ENCODE peak calls at places on chromosomes 4 and X, in seven cellular contexts. O, U, Y, H, L, X and V are unnamed samples.

GRCh38 chr4:121462660-121463261 is 81.9 kb upstream of the QRFPR start:
- DNase-seq in O (peak), Y (peak), H (peak), X (peak), U (peak), L (peak), V (peak)

GRCh38 chrX:80799616-80800015 is 10.1 kb downstream of the BRWD3 start:
- DNase-seq in U (peak), X (no peak), Y (no peak), H (no peak), L (no peak), O (no peak), V (no peak)

GRCh38 chr4:104815593-104816156 is 321.0 kb upstream of the CXXC4 start:
- DNase-seq in H (no peak), Y (peak), O (peak), L (no peak), U (peak), X (no peak), V (no peak)

GRCh38 chrX:87078231-87078630 is 439.4 kb upstream of the KLHL4 start:
- DNase-seq in Y (no peak), U (no peak), X (no peak), H (no peak), L (no peak), O (no peak), V (no peak)

GRCh38 chrX:28787206-28787605 is 200.0 kb downstream of the IL1RAPL1 start:
- DNase-seq in O (peak), X (peak), U (no peak), H (peak), Y (peak), L (peak), V (peak)

GRCh38 chrX:151543706-151544105 is 19.8 kb upstream of the PASD1 start:
- DNase-seq in Y (peak), H (no peak), X (no peak), O (peak), U (no peak), L (no peak), V (peak)

GRCh38 chr4:76301068-76301774 is 5.3 kb upstream of the STBD1 start:
- DNase-seq in H (peak), L (peak), Y (peak), X (peak), U (no peak), O (peak), V (peak)

GRCh38 chr4:84529169-84529751 is 30.2 kb upstream of the NKX6-1 start:
- DNase-seq in H (peak), X (peak), Y (peak), U (peak), O (peak), L (peak), V (peak)

GRCh38 chrX:24025741-24026402 is 1.1 kb downstream of the KLHL15 start:
- DNase-seq in H (peak), L (peak), O (peak), U (no peak), Y (peak), X (no peak), V (peak)

GRCh38 chr4:62014982-62015739 is 815.0 kb downstream of the ADGRL3 start:
- DNase-seq in X (no peak), U (no peak), O (no peak), H (no peak), L (peak), Y (peak), V (peak)

GRCh38 chrX:111470681-111471403 is 40.6 kb upstream of the SERTM2 start:
- DNase-seq in U (no peak), Y (no peak), O (no peak), H (no peak), X (no peak), L (no peak), V (no peak)

GRCh38 chrX:103417370-103417769 is 41.0 kb downstream of the BEX3 start:
- DNase-seq in X (no peak), U (no peak), L (no peak), H (no peak), O (no peak), Y (no peak), V (no peak)

GRCh38 chrX:121671649-121672048 is 624.2 kb downstream of the GLUD2 start:
- DNase-seq in U (no peak), O (no peak), X (no peak), Y (no peak), H (no peak), L (no peak), V (no peak)

GRCh38 chr4:158444621-158445020 is 77.1 kb upstream of the RXFP1 start:
- DNase-seq in L (peak), O (no peak), U (no peak), X (no peak), Y (peak), H (peak), V (peak)

GRCh38 chr4:163071308-163071707 is 95.4 kb downstream of the NAF1 start:
- DNase-seq in Y (no peak), O (no peak), X (no peak), H (no peak), U (no peak), L (no peak), V (peak)

GRCh38 chr4:165293061-165293460 is 34.4 kb upstream of the MSMO1 start:
- DNase-seq in O (no peak), L (no peak), H (no peak), U (no peak), X (peak), Y (no peak), V (no peak)

GRCh38 chr4:25075129-25075528 is 44.4 kb upstream of the LGI2 start:
- DNase-seq in Y (no peak), X (no peak), U (no peak), L (no peak), O (no peak), H (no peak), V (no peak)

GRCh38 chrX:105136786-105137185 is 83.7 kb downstream of the TEX13A start:
- DNase-seq in O (no peak), H (no peak), Y (peak), U (no peak), L (peak), X (no peak), V (no peak)

GRCh38 chrX:155874571-155875244 is 6.4 kb upstream of the VAMP7 start:
- DNase-seq in Y (no peak), U (no peak), H (no peak), L (no peak), O (no peak), X (no peak), V (no peak)

GRCh38 chrX:12954981-12955380 is 19.9 kb upstream of the TMSB4X start:
- DNase-seq in X (no peak), H (no peak), U (peak), Y (no peak), O (no peak), L (no peak), V (no peak)

GRCh38 chr4:140109626-140110213 is 44.3 kb downstream of the MAML3 start:
- DNase-seq in H (no peak), O (no peak), L (no peak), U (no peak), X (no peak), Y (no peak), V (no peak)

GRCh38 chr4:40434126-40434692 is 99.1 kb downstream of the CHRNA9 start:
- DNase-seq in Y (no peak), U (no peak), H (no peak), X (no peak), L (no peak), O (no peak), V (no peak)

GRCh38 chr4:130542953-130543352 is 1447.0 kb downstream of the C4orf33 start:
- DNase-seq in H (no peak), U (no peak), X (no peak), O (no peak), L (no peak), Y (no peak), V (no peak)

GRCh38 chr4:151163855-151164254 is 64.4 kb downstream of the RPS3A start:
- DNase-seq in U (no peak), O (no peak), X (no peak), H (no peak), L (peak), Y (no peak), V (peak)

GRCh38 chr4:6425336-6425735 is 47.1 kb downstream of the PPP2R2C start:
- DNase-seq in O (no peak), H (no peak), U (no peak), X (no peak), L (no peak), Y (no peak), V (no peak)

GRCh38 chr4:42656986-42657792 is at the start of gene ATP8A1:
- DNase-seq in X (peak), L (peak), Y (peak), H (peak), O (peak), U (peak), V (peak)

GRCh38 chrX:44874481-44875184 is 1.6 kb downstream of the KDM6A start:
- DNase-seq in O (peak), U (peak), H (peak), L (peak), Y (peak), X (no peak), V (peak)

GRCh38 chr4:47349323-47349722 is 114.2 kb downstream of the COMMD8 start:
- DNase-seq in O (no peak), X (no peak), L (peak), U (no peak), H (peak), Y (no peak), V (peak)

GRCh38 chrX:146346102-146346501 is 463.5 kb upstream of the CXorf51B start:
- DNase-seq in U (no peak), L (no peak), X (no peak), O (no peak), Y (no peak), H (no peak), V (no peak)

GRCh38 chrX:49879656-49880277 is 483 bp downstream of the USP27X start:
- DNase-seq in X (no peak), U (no peak), Y (no peak), H (peak), L (peak), O (no peak), V (peak)

GRCh38 chrX:152915541-152916241 is 17.8 kb downstream of the ZNF185 start:
- DNase-seq in H (peak), O (peak), L (peak), Y (peak), X (no peak), U (peak), V (peak)

GRCh38 chr4:6869944-6870343 is 39.7 kb upstream of the TBC1D14 start:
- DNase-seq in Y (peak), L (no peak), X (no peak), H (no peak), U (no peak), O (no peak), V (no peak)

GRCh38 chrX:131617182-131617581 is 73.3 kb downstream of the OR13H1 start:
- DNase-seq in X (no peak), U (no peak), Y (peak), L (no peak), H (peak), O (no peak), V (no peak)

GRCh38 chr4:140691369-140691768 is 64.8 kb downstream of the TBC1D9 start:
- DNase-seq in X (no peak), H (peak), Y (peak), U (no peak), L (peak), O (peak), V (peak)

GRCh38 chr4:119300388-119301131 is 21.4 kb downstream of the FABP2 start:
- DNase-seq in X (peak), U (peak), O (peak), Y (peak), L (peak), H (peak), V (peak)

GRCh38 chr4:118113220-118113619 is 78.9 kb downstream of the NDST3 start:
- DNase-seq in O (no peak), L (no peak), U (no peak), H (peak), X (no peak), Y (no peak), V (peak)

GRCh38 chr4:158605393-158605792 is 66.3 kb downstream of the C4orf46 start:
- DNase-seq in L (no peak), O (no peak), Y (no peak), H (no peak), X (no peak), U (no peak), V (no peak)

DNA sequence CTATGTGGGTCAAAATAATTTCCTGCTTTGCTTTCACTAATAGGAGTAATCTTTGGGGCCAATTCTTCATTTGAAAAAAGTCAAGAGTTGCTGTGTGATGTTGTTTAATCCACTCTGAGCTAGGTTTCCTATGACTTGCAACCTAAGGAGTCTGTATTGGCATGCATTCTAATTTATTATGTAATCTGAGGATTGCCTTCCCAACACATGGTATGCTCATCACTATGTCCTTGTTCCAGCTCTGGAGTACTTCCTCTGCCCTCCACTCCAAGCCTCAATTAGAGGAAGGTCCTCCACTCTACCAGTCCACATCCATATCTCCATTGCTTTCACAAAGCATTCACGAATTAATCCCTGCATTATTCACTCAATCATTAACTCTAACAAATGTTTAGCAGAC is 56.1 kb downstream of the PPP3CA start:
- DNase-seq in X (no peak), U (no peak), O (no peak), H (no peak), L (no peak), Y (no peak), V (peak)
- H3K4me3 ChIP-seq in X (no peak), U (no peak), O (no peak), H (no peak), L (no peak), Y (no peak), V (no peak)

GRCh38 chrX:107676559-107677378 is 48.5 kb downstream of the PRPS1 start:
- DNase-seq in O (peak), L (peak), X (peak), U (peak), H (peak), Y (peak), V (peak)
- H3K4me3 ChIP-seq in O (peak), L (peak), X (peak), U (peak), H (peak), Y (peak), V (peak)

GRCh38 chr4:143338313-143338712 is 1.6 kb downstream of the GAB1 start:
- DNase-seq in L (no peak), U (no peak), Y (peak), O (no peak), X (no peak), H (no peak), V (no peak)
- H3K4me3 ChIP-seq in L (peak), U (peak), Y (peak), O (no peak), X (peak), H (peak), V (peak)

GRCh38 chrX:115234220-115234557 is 293 bp upstream of the LRCH2 start:
- DNase-seq in L (peak), O (no peak), X (no peak), Y (no peak), U (no peak), H (no peak), V (peak)
- H3K4me3 ChIP-seq in L (peak), O (peak), X (peak), Y (no peak), U (no peak), H (peak), V (peak)

GRCh38 chr4:68905598-68906237 is 45.9 kb downstream of the UGT2A3 start:
- DNase-seq in Y (peak), X (no peak), O (no peak), L (no peak), H (no peak), U (no peak), V (peak)
- H3K4me3 ChIP-seq in Y (peak), X (no peak), O (no peak), L (peak), H (peak), U (no peak), V (no peak)

DNA sequence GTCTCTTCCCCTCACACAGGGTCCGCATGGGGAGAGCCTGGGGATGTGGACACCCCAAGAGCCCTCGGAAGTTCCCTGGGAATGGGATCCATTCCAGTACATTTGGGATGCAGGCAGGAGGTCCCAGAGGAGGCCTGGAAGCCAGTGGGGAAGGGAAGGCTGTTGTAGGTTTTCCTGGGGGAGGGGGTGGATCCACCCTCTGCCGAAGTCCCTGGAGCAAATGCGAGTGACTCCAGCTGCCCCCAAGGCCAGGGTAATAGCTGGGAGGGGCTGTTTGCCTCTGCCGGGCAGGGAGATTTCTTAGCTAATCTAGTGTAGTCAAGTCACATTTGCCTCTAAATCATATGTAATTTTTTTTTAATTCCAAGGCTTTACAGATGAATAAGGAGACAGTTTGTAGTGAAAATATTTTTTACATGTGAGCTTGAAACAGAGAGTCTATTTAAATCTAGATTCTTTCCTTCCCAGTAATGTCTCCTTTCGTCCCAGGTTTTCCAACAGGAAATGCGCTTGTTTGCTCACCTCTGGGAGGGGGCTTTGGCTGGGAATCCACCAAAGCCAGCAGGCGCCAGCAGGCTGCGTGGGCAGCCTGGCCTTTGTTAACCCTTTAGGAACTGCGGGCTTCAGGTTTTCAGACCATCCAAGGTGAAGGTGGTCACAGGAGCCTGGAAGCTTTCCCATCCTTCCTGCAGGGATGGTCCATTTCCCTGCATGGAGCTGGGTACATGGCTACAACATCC is 26.8 kb downstream of the SH3TC1 start:
- DNase-seq in Y (no peak), X (no peak), U (no peak), H (no peak), L (no peak), O (peak), V (no peak)
- H3K4me3 ChIP-seq in Y (no peak), X (no peak), U (no peak), H (no peak), L (no peak), O (no peak), V (no peak)

DNA sequence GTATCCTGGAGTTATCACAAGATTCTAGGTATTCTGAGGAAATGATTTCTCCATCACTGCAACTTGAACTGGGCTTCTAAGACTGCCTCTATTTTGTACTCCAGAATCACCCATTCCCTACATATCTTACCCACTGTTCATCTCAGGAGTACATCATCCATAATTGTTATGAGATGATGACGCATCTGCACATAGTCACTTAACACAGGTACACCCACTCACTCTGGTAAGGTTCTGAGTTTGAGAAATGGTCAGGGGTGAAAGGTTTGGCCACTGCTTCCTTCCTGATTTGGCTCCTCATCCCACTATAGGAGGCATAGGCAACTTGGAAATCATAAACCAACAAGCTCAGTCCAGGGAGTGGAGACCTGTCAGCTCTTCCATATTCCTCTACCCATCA is 143.9 kb downstream of the GLRA2 start:
- DNase-seq in Y (peak), L (no peak), X (no peak), O (no peak), U (no peak), H (peak), V (no peak)
- H3K4me3 ChIP-seq in Y (no peak), L (no peak), X (no peak), O (no peak), U (no peak), H (no peak), V (no peak)

GRCh38 chrX:32847921-32848320 is 363.4 kb downstream of the DMD start:
- DNase-seq in X (no peak), U (no peak), L (no peak), H (no peak), O (no peak), Y (peak), V (no peak)
- H3K4me3 ChIP-seq in X (no peak), U (no peak), L (no peak), H (no peak), O (no peak), Y (no peak), V (no peak)

GRCh38 chrX:989959-990510 is 222.4 kb downstream of the CRLF2 start:
- DNase-seq in X (peak), H (peak), O (peak), U (no peak), L (peak), Y (peak), V (peak)
- H3K4me3 ChIP-seq in X (peak), H (peak), O (peak), U (no peak), L (peak), Y (peak), V (peak)